ENCODE peak calls at places on chromosomes 2 and 18, in seven cellular contexts. One of them, this sample, is unnamed.

GRCh38 chr2:100978582-100979051 is 23.5 kb upstream of the RPL31 start:
- DNase-seq in H9: no peak
- DNase-seq in IMR-90: peak
- DNase-seq in mesenchymal stem cell: peak
- DNase-seq in trophoblast cell: no peak
- DNase-seq in H1: no peak
- DNase-seq in neuronal stem cell: no peak
- DNase-seq in this sample: no peak

GRCh38 chr2:173090291-173090877 is 14.7 kb downstream of the MAP3K20 start:
- DNase-seq in H1: no peak
- DNase-seq in mesenchymal stem cell: peak
- DNase-seq in IMR-90: peak
- DNase-seq in neuronal stem cell: no peak
- DNase-seq in trophoblast cell: no peak
- DNase-seq in H9: peak
- DNase-seq in this sample: peak

GRCh38 chr2:222743263-222743865 is 71.9 kb downstream of the MOGAT1 start:
- DNase-seq in trophoblast cell: no peak
- DNase-seq in H9: no peak
- DNase-seq in neuronal stem cell: no peak
- DNase-seq in mesenchymal stem cell: peak
- DNase-seq in IMR-90: no peak
- DNase-seq in H1: no peak
- DNase-seq in this sample: no peak

GRCh38 chr2:71944183-71944550 is 203.5 kb downstream of the CYP26B1 start:
- DNase-seq in trophoblast cell: no peak
- DNase-seq in IMR-90: no peak
- DNase-seq in H1: no peak
- DNase-seq in mesenchymal stem cell: no peak
- DNase-seq in H9: peak
- DNase-seq in neuronal stem cell: no peak
- DNase-seq in this sample: peak

GRCh38 chr2:224369028-224369632 is 32.8 kb downstream of the FAM124B start:
- DNase-seq in IMR-90: peak
- DNase-seq in trophoblast cell: no peak
- DNase-seq in mesenchymal stem cell: peak
- DNase-seq in neuronal stem cell: peak
- DNase-seq in H1: no peak
- DNase-seq in H9: no peak
- DNase-seq in this sample: peak

GRCh38 chr2:70793450-70793849 is 3.0 kb upstream of the FIGLA start:
- DNase-seq in H1: no peak
- DNase-seq in trophoblast cell: no peak
- DNase-seq in mesenchymal stem cell: no peak
- DNase-seq in neuronal stem cell: no peak
- DNase-seq in IMR-90: no peak
- DNase-seq in H9: no peak
- DNase-seq in this sample: no peak

GRCh38 chr2:96757477-96757860 is 3.2 kb upstream of the CNNM4 start:
- DNase-seq in neuronal stem cell: no peak
- DNase-seq in IMR-90: no peak
- DNase-seq in H9: no peak
- DNase-seq in trophoblast cell: no peak
- DNase-seq in mesenchymal stem cell: no peak
- DNase-seq in H1: no peak
- DNase-seq in this sample: no peak

GRCh38 chr2:158580760-158581159 is 124.0 kb downstream of the PKP4 start:
- DNase-seq in H1: no peak
- DNase-seq in mesenchymal stem cell: no peak
- DNase-seq in IMR-90: no peak
- DNase-seq in trophoblast cell: no peak
- DNase-seq in neuronal stem cell: no peak
- DNase-seq in H9: no peak
- DNase-seq in this sample: no peak

GRCh38 chr2:203583696-203584095 is 48.6 kb upstream of the RAPH1 start:
- DNase-seq in mesenchymal stem cell: peak
- DNase-seq in H1: no peak
- DNase-seq in H9: no peak
- DNase-seq in neuronal stem cell: no peak
- DNase-seq in trophoblast cell: no peak
- DNase-seq in IMR-90: peak
- DNase-seq in this sample: no peak

GRCh38 chr18:30163573-30163972 is 879.0 kb downstream of the DSC3 start:
- DNase-seq in neuronal stem cell: no peak
- DNase-seq in mesenchymal stem cell: no peak
- DNase-seq in trophoblast cell: no peak
- DNase-seq in H9: no peak
- DNase-seq in H1: no peak
- DNase-seq in IMR-90: no peak
- DNase-seq in this sample: no peak

GRCh38 chr2:98412751-98413445 is 31.8 kb upstream of the INPP4A start:
- DNase-seq in H1: peak
- DNase-seq in mesenchymal stem cell: peak
- DNase-seq in IMR-90: peak
- DNase-seq in H9: no peak
- DNase-seq in trophoblast cell: peak
- DNase-seq in neuronal stem cell: peak
- DNase-seq in this sample: peak

GRCh38 chr2:216635171-216635570 is 2.0 kb downstream of the IGFBP2 start:
- DNase-seq in mesenchymal stem cell: peak
- DNase-seq in neuronal stem cell: peak
- DNase-seq in H1: no peak
- DNase-seq in H9: no peak
- DNase-seq in IMR-90: no peak
- DNase-seq in trophoblast cell: no peak
- DNase-seq in this sample: peak

GRCh38 chr2:203584784-203585183 is 49.7 kb upstream of the RAPH1 start:
- DNase-seq in trophoblast cell: no peak
- DNase-seq in H9: no peak
- DNase-seq in IMR-90: no peak
- DNase-seq in neuronal stem cell: no peak
- DNase-seq in mesenchymal stem cell: no peak
- DNase-seq in H1: no peak
- DNase-seq in this sample: no peak

GRCh38 chr2:64699712-64700111 is 46.0 kb upstream of the SERTAD2 start:
- DNase-seq in mesenchymal stem cell: no peak
- DNase-seq in IMR-90: no peak
- DNase-seq in H9: peak
- DNase-seq in neuronal stem cell: no peak
- DNase-seq in trophoblast cell: no peak
- DNase-seq in H1: no peak
- DNase-seq in this sample: peak

GRCh38 chr2:30270166-30270565 is 38.8 kb downstream of the LBH start:
- DNase-seq in H9: no peak
- DNase-seq in trophoblast cell: no peak
- DNase-seq in neuronal stem cell: no peak
- DNase-seq in mesenchymal stem cell: no peak
- DNase-seq in H1: no peak
- DNase-seq in IMR-90: no peak
- DNase-seq in this sample: no peak

GRCh38 chr18:65091737-65092329 is 659.0 kb upstream of the CDH7 start:
- DNase-seq in trophoblast cell: no peak
- DNase-seq in H9: peak
- DNase-seq in neuronal stem cell: peak
- DNase-seq in mesenchymal stem cell: peak
- DNase-seq in IMR-90: peak
- DNase-seq in H1: no peak
- DNase-seq in this sample: peak

GRCh38 chr2:2540406-2540805 is 209.3 kb upstream of the MYT1L start:
- DNase-seq in mesenchymal stem cell: no peak
- DNase-seq in trophoblast cell: no peak
- DNase-seq in H9: no peak
- DNase-seq in IMR-90: no peak
- DNase-seq in H1: no peak
- DNase-seq in neuronal stem cell: no peak
- DNase-seq in this sample: no peak

GRCh38 chr2:2542316-2542715 is 211.2 kb upstream of the MYT1L start:
- DNase-seq in mesenchymal stem cell: no peak
- DNase-seq in H9: no peak
- DNase-seq in H1: no peak
- DNase-seq in IMR-90: no peak
- DNase-seq in trophoblast cell: no peak
- DNase-seq in neuronal stem cell: no peak
- DNase-seq in this sample: no peak

GRCh38 chr2:2536416-2537056 is 205.5 kb upstream of the MYT1L start:
- DNase-seq in IMR-90: no peak
- DNase-seq in mesenchymal stem cell: no peak
- DNase-seq in neuronal stem cell: no peak
- DNase-seq in trophoblast cell: no peak
- DNase-seq in H9: no peak
- DNase-seq in H1: no peak
- DNase-seq in this sample: no peak
- H2BK120ac ChIP-seq in IMR-90: no peak
- H2BK120ac ChIP-seq in mesenchymal stem cell: no peak
- H2BK120ac ChIP-seq in neuronal stem cell: no peak
- H2BK120ac ChIP-seq in trophoblast cell: no peak
- H2BK120ac ChIP-seq in H9: no peak
- H2BK120ac ChIP-seq in H1: no peak
- H2BK120ac ChIP-seq in this sample: no peak

GRCh38 chr2:219298759-219299371 is 10.3 kb downstream of the PTPRN start:
- DNase-seq in neuronal stem cell: peak
- DNase-seq in IMR-90: peak
- DNase-seq in mesenchymal stem cell: peak
- DNase-seq in H1: peak
- DNase-seq in H9: peak
- DNase-seq in trophoblast cell: peak
- DNase-seq in this sample: peak

GRCh38 chr2:219300022-219300421 is 9.2 kb downstream of the PTPRN start:
- DNase-seq in H1: no peak
- DNase-seq in H9: no peak
- DNase-seq in neuronal stem cell: no peak
- DNase-seq in mesenchymal stem cell: no peak
- DNase-seq in IMR-90: no peak
- DNase-seq in trophoblast cell: no peak
- DNase-seq in this sample: no peak

GRCh38 chr2:219297766-219298456 is 11.3 kb downstream of the PTPRN start:
- DNase-seq in IMR-90: no peak
- DNase-seq in trophoblast cell: no peak
- DNase-seq in H1: no peak
- DNase-seq in mesenchymal stem cell: peak
- DNase-seq in neuronal stem cell: no peak
- DNase-seq in H9: no peak
- DNase-seq in this sample: no peak

GRCh38 chr2:219296631-219297391 is 12.4 kb downstream of the PTPRN start:
- DNase-seq in trophoblast cell: no peak
- DNase-seq in neuronal stem cell: no peak
- DNase-seq in H1: no peak
- DNase-seq in mesenchymal stem cell: no peak
- DNase-seq in IMR-90: no peak
- DNase-seq in H9: no peak
- DNase-seq in this sample: no peak

GRCh38 chr2:219299372-219299760 is 9.8 kb downstream of the PTPRN start:
- DNase-seq in IMR-90: no peak
- DNase-seq in neuronal stem cell: no peak
- DNase-seq in trophoblast cell: no peak
- DNase-seq in H9: no peak
- DNase-seq in H1: no peak
- DNase-seq in mesenchymal stem cell: no peak
- DNase-seq in this sample: no peak
- H3K9ac ChIP-seq in IMR-90: no peak
- H3K9ac ChIP-seq in neuronal stem cell: no peak
- H3K9ac ChIP-seq in trophoblast cell: no peak
- H3K9ac ChIP-seq in H9: no peak
- H3K9ac ChIP-seq in H1: no peak
- H3K9ac ChIP-seq in mesenchymal stem cell: no peak
- H3K9ac ChIP-seq in this sample: no peak

DNA sequence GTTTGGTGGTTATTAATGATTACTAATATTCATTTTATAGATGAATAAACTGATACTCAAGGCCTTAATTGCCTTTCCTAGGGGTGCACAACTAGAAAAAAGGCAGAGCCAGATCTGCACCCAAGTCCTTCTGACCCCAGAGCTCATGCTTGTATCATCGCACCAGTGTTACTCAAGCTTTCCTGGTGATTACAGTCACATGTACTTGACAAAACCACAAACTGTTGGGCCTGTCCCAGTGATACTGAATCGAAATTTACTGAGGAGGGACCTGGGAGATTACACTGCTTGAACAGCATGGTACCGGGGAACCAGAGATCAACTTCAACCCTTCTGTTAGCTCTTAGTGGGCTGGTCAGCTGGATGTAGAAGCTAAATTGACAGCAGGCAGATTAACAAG is 33.7 kb downstream of the FASTKD2 start:
- DNase-seq in mesenchymal stem cell: peak
- DNase-seq in neuronal stem cell: no peak
- DNase-seq in trophoblast cell: no peak
- DNase-seq in H1: no peak
- DNase-seq in IMR-90: peak
- DNase-seq in H9: no peak
- DNase-seq in this sample: no peak
- H4K8ac ChIP-seq in mesenchymal stem cell: no peak
- H4K8ac ChIP-seq in neuronal stem cell: no peak
- H4K8ac ChIP-seq in trophoblast cell: no peak
- H4K8ac ChIP-seq in H1: no peak
- H4K8ac ChIP-seq in IMR-90: no peak
- H4K8ac ChIP-seq in H9: no peak
- H4K8ac ChIP-seq in this sample: no peak

GRCh38 chr2:152781210-152781609 is 62.8 kb downstream of the ARL6IP6 start:
- DNase-seq in H9: no peak
- DNase-seq in trophoblast cell: no peak
- DNase-seq in IMR-90: no peak
- DNase-seq in H1: no peak
- DNase-seq in neuronal stem cell: no peak
- DNase-seq in mesenchymal stem cell: no peak
- DNase-seq in this sample: no peak
- H2BK120ac ChIP-seq in H9: no peak
- H2BK120ac ChIP-seq in trophoblast cell: no peak
- H2BK120ac ChIP-seq in IMR-90: no peak
- H2BK120ac ChIP-seq in H1: no peak
- H2BK120ac ChIP-seq in neuronal stem cell: no peak
- H2BK120ac ChIP-seq in mesenchymal stem cell: no peak
- H2BK120ac ChIP-seq in this sample: no peak

GRCh38 chr2:69190743-69191425 is 177.9 kb downstream of the ANTXR1 start:
- DNase-seq in neuronal stem cell: no peak
- DNase-seq in mesenchymal stem cell: no peak
- DNase-seq in trophoblast cell: no peak
- DNase-seq in IMR-90: no peak
- DNase-seq in H9: no peak
- DNase-seq in H1: no peak
- DNase-seq in this sample: peak

GRCh38 chr2:69192176-69192945 is 179.4 kb downstream of the ANTXR1 start:
- DNase-seq in IMR-90: no peak
- DNase-seq in H9: no peak
- DNase-seq in mesenchymal stem cell: no peak
- DNase-seq in H1: no peak
- DNase-seq in neuronal stem cell: no peak
- DNase-seq in trophoblast cell: no peak
- DNase-seq in this sample: peak

GRCh38 chr2:69195706-69196105 is 182.7 kb downstream of the ANTXR1 start:
- DNase-seq in neuronal stem cell: no peak
- DNase-seq in trophoblast cell: no peak
- DNase-seq in H1: no peak
- DNase-seq in IMR-90: no peak
- DNase-seq in H9: no peak
- DNase-seq in mesenchymal stem cell: no peak
- DNase-seq in this sample: no peak

GRCh38 chr2:69188174-69188900 is 175.4 kb downstream of the ANTXR1 start:
- DNase-seq in IMR-90: no peak
- DNase-seq in H9: no peak
- DNase-seq in trophoblast cell: no peak
- DNase-seq in H1: no peak
- DNase-seq in neuronal stem cell: no peak
- DNase-seq in mesenchymal stem cell: peak
- DNase-seq in this sample: no peak

GRCh38 chr2:69191672-69192071 is 178.7 kb downstream of the ANTXR1 start:
- DNase-seq in mesenchymal stem cell: no peak
- DNase-seq in neuronal stem cell: no peak
- DNase-seq in trophoblast cell: no peak
- DNase-seq in H9: no peak
- DNase-seq in IMR-90: no peak
- DNase-seq in H1: no peak
- DNase-seq in this sample: no peak
- H3K9ac ChIP-seq in mesenchymal stem cell: no peak
- H3K9ac ChIP-seq in neuronal stem cell: no peak
- H3K9ac ChIP-seq in trophoblast cell: no peak
- H3K9ac ChIP-seq in H9: no peak
- H3K9ac ChIP-seq in IMR-90: no peak
- H3K9ac ChIP-seq in H1: no peak
- H3K9ac ChIP-seq in this sample: no peak